ENCODE peak calls at places on chromosome 1, in ten cellular contexts. One of them, this sample, is unnamed.

GRCh38 chr1:193322218-193322617 is 135.8 kb upstream of the B3GALT2 start:
- DNase-seq in endothelial cell of umbilical vein: peak; percentile 78
- DNase-seq in IMR-90: peak; percentile 84
- DNase-seq in uterus: no peak
- DNase-seq in prostate gland: no peak
- DNase-seq in ovary: no peak
- DNase-seq in heart left ventricle: no peak
- DNase-seq in breast epithelium: no peak
- DNase-seq in body of pancreas: no peak
- DNase-seq in adrenal gland: no peak
- DNase-seq in this sample: no peak

GRCh38 chr1:28028873-28029654 is 59.3 kb downstream of the EYA3 start:
- DNase-seq in endothelial cell of umbilical vein: peak; percentile 75
- DNase-seq in IMR-90: peak; percentile 43
- DNase-seq in uterus: no peak
- DNase-seq in prostate gland: no peak
- DNase-seq in ovary: no peak
- DNase-seq in heart left ventricle: no peak
- DNase-seq in breast epithelium: no peak
- DNase-seq in body of pancreas: no peak
- DNase-seq in adrenal gland: no peak
- DNase-seq in this sample: no peak

GRCh38 chr1:168552961-168553360 is 9.2 kb upstream of the XCL2 start:
- DNase-seq in endothelial cell of umbilical vein: no peak
- DNase-seq in IMR-90: no peak
- DNase-seq in uterus: no peak
- DNase-seq in prostate gland: no peak
- DNase-seq in ovary: no peak
- DNase-seq in heart left ventricle: no peak
- DNase-seq in breast epithelium: no peak
- DNase-seq in body of pancreas: no peak
- DNase-seq in adrenal gland: no peak
- DNase-seq in this sample: no peak

GRCh38 chr1:37616330-37616729 is 18.4 kb downstream of the RSPO1 start:
- DNase-seq in endothelial cell of umbilical vein: no peak
- DNase-seq in IMR-90: no peak
- DNase-seq in uterus: no peak
- DNase-seq in prostate gland: no peak
- DNase-seq in ovary: no peak
- DNase-seq in heart left ventricle: no peak
- DNase-seq in breast epithelium: no peak
- DNase-seq in body of pancreas: no peak
- DNase-seq in adrenal gland: no peak
- DNase-seq in this sample: no peak

GRCh38 chr1:20180221-20181207 is 5.4 kb upstream of the UBXN10 start:
- DNase-seq in endothelial cell of umbilical vein: no peak
- DNase-seq in IMR-90: no peak
- DNase-seq in uterus: no peak
- DNase-seq in prostate gland: no peak
- DNase-seq in ovary: no peak
- DNase-seq in heart left ventricle: no peak
- DNase-seq in breast epithelium: no peak
- DNase-seq in body of pancreas: no peak
- DNase-seq in adrenal gland: peak; percentile 40
- DNase-seq in this sample: no peak

GRCh38 chr1:212782422-212783154 is 9.0 kb downstream of the NSL1 start:
- DNase-seq in endothelial cell of umbilical vein: peak; percentile 79
- DNase-seq in IMR-90: peak; percentile 69
- DNase-seq in uterus: no peak
- DNase-seq in prostate gland: no peak
- DNase-seq in ovary: no peak
- DNase-seq in heart left ventricle: no peak
- DNase-seq in breast epithelium: no peak
- DNase-seq in body of pancreas: no peak
- DNase-seq in adrenal gland: no peak
- DNase-seq in this sample: no peak

GRCh38 chr1:200556005-200556404 is 64.5 kb downstream of the KIF14 start:
- DNase-seq in endothelial cell of umbilical vein: no peak
- DNase-seq in IMR-90: peak; percentile 13
- DNase-seq in uterus: no peak
- DNase-seq in prostate gland: no peak
- DNase-seq in ovary: no peak
- DNase-seq in heart left ventricle: no peak
- DNase-seq in breast epithelium: no peak
- DNase-seq in body of pancreas: no peak
- DNase-seq in adrenal gland: no peak
- DNase-seq in this sample: no peak

GRCh38 chr1:113860891-113861290 is 10.6 kb downstream of the PTPN22 start:
- DNase-seq in endothelial cell of umbilical vein: peak; percentile 86
- DNase-seq in IMR-90: peak; percentile 80
- DNase-seq in uterus: no peak
- DNase-seq in prostate gland: no peak
- DNase-seq in ovary: no peak
- DNase-seq in heart left ventricle: no peak
- DNase-seq in breast epithelium: no peak
- DNase-seq in body of pancreas: no peak
- DNase-seq in adrenal gland: no peak
- DNase-seq in this sample: no peak

GRCh38 chr1:6420594-6421042 is 899 bp upstream of the HES2 start:
- DNase-seq in endothelial cell of umbilical vein: no peak
- DNase-seq in IMR-90: no peak
- DNase-seq in uterus: no peak
- DNase-seq in prostate gland: no peak
- DNase-seq in ovary: no peak
- DNase-seq in heart left ventricle: no peak
- DNase-seq in breast epithelium: no peak
- DNase-seq in body of pancreas: no peak
- DNase-seq in adrenal gland: no peak
- DNase-seq in this sample: no peak

GRCh38 chr1:6417961-6418667 is 1.6 kb downstream of the HES2 start:
- DNase-seq in endothelial cell of umbilical vein: no peak
- DNase-seq in IMR-90: no peak
- DNase-seq in uterus: no peak
- DNase-seq in prostate gland: no peak
- DNase-seq in ovary: no peak
- DNase-seq in heart left ventricle: no peak
- DNase-seq in breast epithelium: no peak
- DNase-seq in body of pancreas: no peak
- DNase-seq in adrenal gland: no peak
- DNase-seq in this sample: no peak

GRCh38 chr1:6419397-6419802 is 319 bp downstream of the HES2 start:
- DNase-seq in endothelial cell of umbilical vein: no peak
- DNase-seq in IMR-90: no peak
- DNase-seq in uterus: no peak
- DNase-seq in prostate gland: no peak
- DNase-seq in ovary: no peak
- DNase-seq in heart left ventricle: no peak
- DNase-seq in breast epithelium: no peak
- DNase-seq in body of pancreas: no peak
- DNase-seq in adrenal gland: no peak
- DNase-seq in this sample: no peak

GRCh38 chr1:6419803-6420593 is at the start of gene HES2:
- DNase-seq in endothelial cell of umbilical vein: peak; percentile 36
- DNase-seq in IMR-90: no peak
- DNase-seq in uterus: no peak
- DNase-seq in prostate gland: no peak
- DNase-seq in ovary: no peak
- DNase-seq in heart left ventricle: no peak
- DNase-seq in breast epithelium: no peak
- DNase-seq in body of pancreas: no peak
- DNase-seq in adrenal gland: no peak
- DNase-seq in this sample: no peak

DNA sequence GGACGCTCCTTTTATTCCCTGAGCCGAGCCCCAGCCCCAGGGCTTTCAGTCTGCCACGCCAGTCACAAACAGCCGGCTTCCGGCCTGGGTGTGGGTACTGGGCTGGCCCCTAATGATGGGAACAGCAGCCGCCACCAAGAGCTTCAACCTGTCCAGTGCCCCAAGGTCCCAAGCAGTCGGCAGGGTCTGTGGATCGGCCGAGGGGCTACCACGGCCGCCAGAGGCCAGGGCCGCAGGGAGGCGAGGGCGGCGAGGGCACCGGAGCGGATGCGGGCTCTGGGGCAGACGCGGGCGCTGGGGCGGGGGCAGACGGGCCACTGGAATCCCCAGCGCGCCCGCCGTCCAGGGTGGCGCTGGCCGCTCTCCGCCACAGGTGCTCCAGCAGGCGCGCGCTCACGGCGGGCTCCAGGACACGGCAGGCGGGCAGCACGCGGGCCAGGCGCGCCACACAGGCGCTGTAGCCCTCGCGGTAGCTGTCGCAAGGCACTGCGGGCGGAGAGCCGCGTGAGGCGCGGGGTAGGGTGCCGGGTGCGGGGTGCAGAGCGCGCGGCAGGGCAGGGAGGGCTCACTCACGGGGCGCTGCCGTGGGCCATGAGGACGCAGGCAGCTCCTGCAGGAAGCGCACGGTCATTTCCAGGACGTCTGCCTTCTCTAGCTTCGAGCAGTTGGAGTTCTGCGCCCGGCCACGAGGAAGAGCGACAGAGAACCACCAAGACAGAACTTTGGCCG is 887 bp downstream of the HES2 start:
- DNase-seq in endothelial cell of umbilical vein: no peak
- DNase-seq in IMR-90: no peak
- DNase-seq in uterus: no peak
- DNase-seq in prostate gland: no peak
- DNase-seq in ovary: no peak
- DNase-seq in heart left ventricle: no peak
- DNase-seq in breast epithelium: no peak
- DNase-seq in body of pancreas: no peak
- DNase-seq in adrenal gland: no peak
- DNase-seq in this sample: peak; percentile 61
- H3K4me3 ChIP-seq in endothelial cell of umbilical vein: no peak overlapping the region
- H3K4me3 ChIP-seq in IMR-90: no peak overlapping the region
- H3K4me3 ChIP-seq in uterus: no peak overlapping the region
- H3K4me3 ChIP-seq in prostate gland: peak overlapping the region; percentile 23
- H3K4me3 ChIP-seq in ovary: no peak overlapping the region
- H3K4me3 ChIP-seq in heart left ventricle: peak overlapping the region; percentile 53
- H3K4me3 ChIP-seq in breast epithelium: peak overlapping the region; percentile 68
- H3K4me3 ChIP-seq in body of pancreas: no peak overlapping the region
- H3K4me3 ChIP-seq in adrenal gland: no peak overlapping the region
- H3K4me3 ChIP-seq in this sample: peak overlapping the region; percentile 56

DNA sequence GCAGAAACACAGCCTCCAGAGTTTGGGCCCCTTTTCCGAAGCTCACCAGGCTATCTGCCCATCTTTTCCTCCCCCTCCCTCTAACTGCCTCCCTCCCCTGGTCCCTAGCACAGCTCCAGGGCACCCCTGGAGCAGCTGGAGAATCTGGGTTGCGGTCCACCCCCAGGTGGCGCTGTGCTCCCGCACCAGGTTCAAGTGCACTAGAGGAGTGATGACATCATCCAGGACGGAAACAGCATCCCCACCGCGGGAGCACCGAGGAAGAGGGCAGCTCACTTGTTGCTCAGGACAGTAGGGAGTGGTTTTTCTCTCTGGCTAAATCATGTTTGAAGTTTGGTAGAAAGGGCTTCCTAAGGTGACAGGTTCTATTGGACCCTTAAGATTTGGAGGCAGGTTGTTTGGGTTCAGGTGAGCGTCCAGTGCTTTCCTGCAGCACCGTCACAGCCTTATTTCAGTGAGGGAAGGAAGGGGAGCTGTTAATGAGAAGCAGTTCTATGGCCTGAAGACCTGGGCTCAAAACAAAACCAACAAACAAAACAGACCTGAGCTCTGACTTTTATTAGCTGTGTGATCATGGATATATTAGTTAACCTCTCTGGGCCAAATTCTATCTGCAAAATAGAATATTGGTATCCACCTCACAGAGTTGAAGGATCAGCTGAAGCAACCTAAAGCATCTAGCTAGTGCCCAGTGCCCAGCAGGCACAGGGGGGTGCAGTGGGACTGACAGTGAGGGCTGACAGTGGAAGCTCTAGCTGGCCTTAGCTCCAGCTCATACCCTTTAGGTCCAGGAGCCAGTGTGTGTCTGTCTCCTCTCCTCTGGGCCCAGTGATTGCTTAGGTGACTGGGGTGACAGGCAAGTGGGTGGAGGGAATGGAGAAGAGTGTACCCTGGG is 7.5 kb downstream of the SHISA4 start:
- DNase-seq in endothelial cell of umbilical vein: peak; percentile 85
- DNase-seq in IMR-90: peak; percentile 94
- DNase-seq in uterus: peak; percentile 95
- DNase-seq in prostate gland: peak; percentile 81
- DNase-seq in ovary: peak; percentile 95
- DNase-seq in heart left ventricle: peak; percentile 90
- DNase-seq in breast epithelium: peak; percentile 84
- DNase-seq in body of pancreas: peak; percentile 87
- DNase-seq in adrenal gland: peak; percentile 91
- DNase-seq in this sample: peak; percentile 72
- TF ChIP-seq POLR2A in endothelial cell of umbilical vein: no peak
- TF ChIP-seq POLR2A in IMR-90: peak; percentile 28
- TF ChIP-seq POLR2A in uterus: peak; percentile 57
- TF ChIP-seq POLR2A in prostate gland: no peak
- TF ChIP-seq POLR2A in ovary: peak; percentile 24
- TF ChIP-seq POLR2A in heart left ventricle: no peak
- TF ChIP-seq POLR2A in breast epithelium: no peak
- TF ChIP-seq POLR2A in body of pancreas: no peak
- TF ChIP-seq POLR2A in adrenal gland: no peak
- TF ChIP-seq POLR2A in this sample: peak; percentile 10

DNA sequence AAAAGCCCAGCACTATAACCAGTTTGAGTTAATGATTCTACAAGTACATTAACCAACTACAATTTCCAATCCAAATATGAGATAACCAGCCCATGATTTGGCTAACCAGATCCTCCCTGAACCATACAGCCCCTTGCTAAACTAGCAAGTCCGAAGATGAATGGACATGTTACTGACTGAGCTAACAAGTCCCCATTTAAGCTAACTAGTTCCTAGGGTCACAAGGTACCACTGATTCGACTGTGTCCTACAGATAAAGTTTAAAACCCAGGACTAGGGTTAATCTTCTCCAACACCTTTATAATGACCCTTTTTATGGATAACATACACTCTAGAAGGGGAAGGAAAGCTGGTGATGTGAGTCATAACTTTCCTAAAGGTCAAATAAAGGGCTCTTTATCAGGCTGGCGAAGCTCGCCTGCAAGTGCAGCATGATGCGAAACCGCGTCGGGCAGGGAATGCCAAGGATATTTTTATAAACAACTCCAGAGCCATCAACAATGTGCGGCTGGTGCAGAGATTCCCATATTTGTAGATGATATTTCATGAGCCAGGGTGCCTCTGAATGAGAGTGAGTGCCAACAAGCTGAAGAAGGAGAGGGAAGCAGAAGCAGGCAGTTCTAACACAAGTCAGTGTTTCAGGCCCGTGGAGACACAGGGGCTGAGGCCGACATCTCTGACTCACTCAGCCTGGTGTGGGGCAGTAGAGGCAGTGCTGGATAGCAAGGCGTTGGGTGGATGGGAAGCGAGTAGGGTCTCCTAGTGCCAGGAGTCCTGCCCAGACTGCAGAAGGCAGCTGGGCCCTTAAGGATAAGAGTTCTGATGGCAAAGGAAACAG is 75.6 kb upstream of the ROR1 start:
- DNase-seq in endothelial cell of umbilical vein: peak; percentile 84
- DNase-seq in IMR-90: peak; percentile 33
- DNase-seq in uterus: no peak
- DNase-seq in prostate gland: no peak
- DNase-seq in ovary: peak; percentile 23
- DNase-seq in heart left ventricle: peak; percentile 76
- DNase-seq in breast epithelium: no peak
- DNase-seq in body of pancreas: peak; percentile 71
- DNase-seq in adrenal gland: peak; percentile 35
- DNase-seq in this sample: no peak
- H3K27ac ChIP-seq in endothelial cell of umbilical vein: peak overlapping the region; percentile 23
- H3K27ac ChIP-seq in IMR-90: no peak overlapping the region
- H3K27ac ChIP-seq in uterus: peak overlapping the region; percentile 34
- H3K27ac ChIP-seq in prostate gland: peak overlapping the region; percentile 63
- H3K27ac ChIP-seq in ovary: no peak overlapping the region
- H3K27ac ChIP-seq in heart left ventricle: peak overlapping the region; percentile 89
- H3K27ac ChIP-seq in breast epithelium: no peak overlapping the region
- H3K27ac ChIP-seq in body of pancreas: peak overlapping the region; percentile 75
- H3K27ac ChIP-seq in adrenal gland: peak overlapping the region; percentile 22
- H3K27ac ChIP-seq in this sample: peak overlapping the region; percentile 57

DNA sequence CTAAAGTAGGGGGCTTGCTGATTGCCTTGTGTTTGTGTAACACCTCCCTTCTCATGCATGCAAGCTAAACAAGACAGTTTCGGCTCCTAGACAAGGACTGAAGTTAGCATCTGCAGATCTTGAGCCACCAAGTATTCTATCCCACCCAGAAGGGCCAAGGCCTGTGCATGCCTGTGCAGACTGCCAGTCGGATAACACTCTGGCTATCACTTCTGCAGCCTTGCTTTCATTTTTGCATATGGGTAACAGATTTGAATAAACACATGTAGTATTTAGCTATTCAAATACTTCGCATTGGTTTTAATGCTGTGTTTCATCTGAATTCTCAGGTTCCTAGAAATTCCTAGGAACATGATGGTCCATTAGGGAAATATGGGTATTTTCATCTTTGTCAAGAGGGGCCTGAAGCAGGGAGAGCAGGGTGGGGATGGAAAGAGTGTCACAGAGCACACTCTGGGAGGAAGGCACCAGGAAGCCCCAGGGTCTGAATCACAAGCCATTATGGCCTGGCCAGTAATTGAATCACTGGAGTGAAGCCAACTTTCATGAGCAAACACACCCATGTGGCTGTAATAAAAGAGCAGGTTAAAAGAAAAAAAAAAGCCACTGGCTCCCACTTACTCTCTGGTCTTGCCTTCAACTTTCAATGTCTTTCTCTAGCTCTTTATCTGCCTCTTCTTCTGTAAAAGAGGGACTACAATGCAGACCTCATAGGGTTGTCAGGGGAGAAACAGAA is 28.2 kb downstream of the GADD45A start:
- DNase-seq in endothelial cell of umbilical vein: peak; percentile 92
- DNase-seq in IMR-90: peak; percentile 91
- DNase-seq in uterus: no peak
- DNase-seq in prostate gland: no peak
- DNase-seq in ovary: no peak
- DNase-seq in heart left ventricle: no peak
- DNase-seq in breast epithelium: no peak
- DNase-seq in body of pancreas: peak; percentile 56
- DNase-seq in adrenal gland: peak; percentile 33
- DNase-seq in this sample: no peak
- H3K4me3 ChIP-seq in endothelial cell of umbilical vein: no peak overlapping the region
- H3K4me3 ChIP-seq in IMR-90: no peak overlapping the region
- H3K4me3 ChIP-seq in uterus: no peak overlapping the region
- H3K4me3 ChIP-seq in prostate gland: no peak overlapping the region
- H3K4me3 ChIP-seq in ovary: no peak overlapping the region
- H3K4me3 ChIP-seq in heart left ventricle: no peak overlapping the region
- H3K4me3 ChIP-seq in breast epithelium: no peak overlapping the region
- H3K4me3 ChIP-seq in body of pancreas: no peak overlapping the region
- H3K4me3 ChIP-seq in adrenal gland: no peak overlapping the region
- H3K4me3 ChIP-seq in this sample: no peak overlapping the region